ENCODE peak calls at places on chromosomes 7 and 10, in seven cellular contexts. E is T follicular helper cell; X is effector memory CD4-positive, alpha-beta T cell; K is LoVo; Z is stimulated activated CD4-positive, alpha-beta T cell treated with anti-CD3 and anti-CD28 coated beads, Interleukin-4, amount 100 ng/mL, for 24 hours; B is SK-N-DZ; V is cortex of kidney. H is an unnamed sample.

GRCh38 chr7:149769915-149770314 is 3.5 kb downstream of the ZNF467 start:
- DNase-seq in E (no peak), X (no peak), K (no peak), Z (no peak), B (no peak), V (no peak), H (no peak)

GRCh38 chr10:115141254-115141653 is 48.1 kb downstream of the ATRNL1 start:
- DNase-seq in E (no peak), X (no peak), K (no peak), Z (no peak), B (no peak), V (no peak), H (no peak)

GRCh38 chr10:4812041-4812440 is 14.0 kb upstream of the AKR1E2 start:
- DNase-seq in E (no peak), X (no peak), K (no peak), Z (no peak), B (no peak), V (no peak), H (no peak)

GRCh38 chr7:27183682-27184341 is 1.2 kb downstream of the HOXA11 start:
- DNase-seq in E (no peak), X (no peak), K (no peak), Z (no peak), B (no peak), V (no peak), H (no peak)

GRCh38 chr10:31274310-31274709 is 44.7 kb upstream of the ZEB1 start:
- DNase-seq in E (no peak), X (no peak), K (no peak), Z (no peak), B (no peak), V (no peak), H (no peak)

GRCh38 chr7:30752979-30753378 is 1.0 kb downstream of the INMT start:
- DNase-seq in E (no peak), X (no peak), K (no peak), Z (no peak), B (no peak), V (no peak), H (no peak)

GRCh38 chr10:31157125-31157983 is 125.7 kb upstream of the ZNF438 start:
- DNase-seq in E (no peak), X (no peak), K (no peak), Z (no peak), B (peak; percentile 61), V (no peak), H (no peak)

GRCh38 chr7:608954-609711 is 89.5 kb upstream of the PDGFA start:
- DNase-seq in E (no peak), X (no peak), K (no peak), Z (no peak), B (no peak), V (no peak), H (no peak)

GRCh38 chr10:127612-128432 is 7.4 kb upstream of the ZMYND11 start:
- DNase-seq in E (no peak), X (no peak), K (no peak), Z (peak; percentile 21), B (no peak), V (no peak), H (no peak)

GRCh38 chr7:154698726-154699291 is 304.1 kb downstream of the PAXIP1 start:
- DNase-seq in E (no peak), X (no peak), K (no peak), Z (no peak), B (no peak), V (no peak), H (no peak)

GRCh38 chr10:80408198-80409085 is at the start of gene PRXL2A:
- DNase-seq in E (peak; percentile 61), X (peak; percentile 50), K (peak; percentile 52), Z (peak; percentile 82), B (peak; percentile 82), V (peak; percentile 12), H (peak; percentile 65)

GRCh38 chr7:126605056-126605455 is 647.7 kb downstream of the GRM8 start:
- DNase-seq in E (no peak), X (no peak), K (no peak), Z (no peak), B (peak; percentile 58), V (no peak), H (no peak)

GRCh38 chr7:43639858-43640491 is 57.1 kb downstream of the STK17A start:
- DNase-seq in E (no peak), X (no peak), K (no peak), Z (no peak), B (no peak), V (no peak), H (no peak)

GRCh38 chr7:22386206-22386858 is 29.4 kb upstream of the RAPGEF5 start:
- DNase-seq in E (no peak), X (no peak), K (no peak), Z (no peak), B (no peak), V (no peak), H (no peak)

GRCh38 chr7:78690174-78690573 is 763.3 kb downstream of the MAGI2 start:
- DNase-seq in E (no peak), X (no peak), K (no peak), Z (no peak), B (no peak), V (no peak), H (no peak)

GRCh38 chr10:100076750-100077149 is 4.9 kb downstream of the CPN1 start:
- DNase-seq in E (no peak), X (no peak), K (no peak), Z (no peak), B (no peak), V (no peak), H (no peak)

GRCh38 chr10:112883853-112884502 is 66.1 kb upstream of the TCF7L2 start:
- DNase-seq in E (no peak), X (no peak), K (no peak), Z (no peak), B (no peak), V (no peak), H (no peak)

GRCh38 chr7:125848157-125848556 is 918.5 kb upstream of the POT1 start:
- DNase-seq in E (no peak), X (no peak), K (no peak), Z (no peak), B (no peak), V (no peak), H (no peak)

GRCh38 chr7:78924581-78924980 is 528.9 kb downstream of the MAGI2 start:
- DNase-seq in E (no peak), X (no peak), K (peak; percentile 20), Z (no peak), B (no peak), V (no peak), H (no peak)

H was measured in T-helper 17 cell.